ENCODE peak calls at places on chromosomes 13 and 19, in four cellular contexts. One of them, this sample, is unnamed.

GRCh38 chr19:2540646-2541454 is 64.9 kb downstream of the GADD45B start:
- DNase-seq in activated T-cell treated with anti-CD3 and anti-CD28 coated beads for 1 hour: no peak
- DNase-seq in C1 segment of cervical spinal cord: no peak
- DNase-seq in GM19239: no peak
- DNase-seq in this sample: no peak

GRCh38 chr13:24630851-24631341 is 49.3 kb upstream of the ATP12A start:
- DNase-seq in activated T-cell treated with anti-CD3 and anti-CD28 coated beads for 1 hour: no peak
- DNase-seq in C1 segment of cervical spinal cord: no peak
- DNase-seq in GM19239: no peak
- DNase-seq in this sample: no peak

GRCh38 chr13:32426191-32426980 is 1.5 kb downstream of the N4BP2L1 start:
- DNase-seq in GM19239: peak
- DNase-seq in activated T-cell treated with anti-CD3 and anti-CD28 coated beads for 1 hour: peak
- DNase-seq in C1 segment of cervical spinal cord: no peak
- DNase-seq in this sample: no peak

GRCh38 chr13:103030776-103031175 is 35.4 kb downstream of the SLC10A2 start:
- DNase-seq in GM19239: no peak
- DNase-seq in C1 segment of cervical spinal cord: no peak
- DNase-seq in activated T-cell treated with anti-CD3 and anti-CD28 coated beads for 1 hour: no peak
- DNase-seq in this sample: no peak

GRCh38 chr19:49767380-49767779 is 579 bp downstream of the AP2A1 start:
- DNase-seq in activated T-cell treated with anti-CD3 and anti-CD28 coated beads for 1 hour: no peak
- DNase-seq in C1 segment of cervical spinal cord: no peak
- DNase-seq in GM19239: no peak
- DNase-seq in this sample: no peak

GRCh38 chr19:18791315-18791678 is 192 bp upstream of the COMP start:
- DNase-seq in C1 segment of cervical spinal cord: no peak
- DNase-seq in GM19239: no peak
- DNase-seq in activated T-cell treated with anti-CD3 and anti-CD28 coated beads for 1 hour: no peak
- DNase-seq in this sample: no peak

GRCh38 chr13:110758195-110758594 is 44.7 kb downstream of the ING1 start:
- DNase-seq in C1 segment of cervical spinal cord: no peak
- DNase-seq in activated T-cell treated with anti-CD3 and anti-CD28 coated beads for 1 hour: no peak
- DNase-seq in GM19239: no peak
- DNase-seq in this sample: no peak

GRCh38 chr13:112766336-112766735 is 76.5 kb downstream of the ATP11A start:
- DNase-seq in activated T-cell treated with anti-CD3 and anti-CD28 coated beads for 1 hour: no peak
- DNase-seq in C1 segment of cervical spinal cord: no peak
- DNase-seq in GM19239: no peak
- DNase-seq in this sample: no peak

GRCh38 chr19:55353803-55354697 is 469 bp downstream of the COX6B2 start:
- DNase-seq in C1 segment of cervical spinal cord: no peak
- DNase-seq in activated T-cell treated with anti-CD3 and anti-CD28 coated beads for 1 hour: peak
- DNase-seq in GM19239: peak
- DNase-seq in this sample: peak

GRCh38 chr13:22793598-22794134 is 387.1 kb upstream of the SGCG start:
- DNase-seq in GM19239: no peak
- DNase-seq in activated T-cell treated with anti-CD3 and anti-CD28 coated beads for 1 hour: no peak
- DNase-seq in C1 segment of cervical spinal cord: no peak
- DNase-seq in this sample: no peak

GRCh38 chr19:2837430-2837829 is 3.8 kb upstream of the ZNF555 start:
- DNase-seq in C1 segment of cervical spinal cord: no peak
- DNase-seq in activated T-cell treated with anti-CD3 and anti-CD28 coated beads for 1 hour: no peak
- DNase-seq in GM19239: no peak
- DNase-seq in this sample: no peak

GRCh38 chr13:25864116-25864515 is 187.7 kb downstream of the SHISA2 start:
- DNase-seq in C1 segment of cervical spinal cord: no peak
- DNase-seq in GM19239: no peak
- DNase-seq in activated T-cell treated with anti-CD3 and anti-CD28 coated beads for 1 hour: no peak
- DNase-seq in this sample: no peak

GRCh38 chr13:44305845-44306244 is 67.8 kb upstream of the SERP2 start:
- DNase-seq in activated T-cell treated with anti-CD3 and anti-CD28 coated beads for 1 hour: no peak
- DNase-seq in GM19239: no peak
- DNase-seq in C1 segment of cervical spinal cord: no peak
- DNase-seq in this sample: no peak

GRCh38 chr13:34720618-34721017 is 221.5 kb upstream of the NBEA start:
- DNase-seq in activated T-cell treated with anti-CD3 and anti-CD28 coated beads for 1 hour: no peak
- DNase-seq in C1 segment of cervical spinal cord: no peak
- DNase-seq in GM19239: no peak
- DNase-seq in this sample: no peak

GRCh38 chr19:49677232-49677881 is at the start of gene PRMT1:
- DNase-seq in C1 segment of cervical spinal cord: no peak
- DNase-seq in activated T-cell treated with anti-CD3 and anti-CD28 coated beads for 1 hour: no peak
- DNase-seq in GM19239: no peak
- DNase-seq in this sample: no peak

GRCh38 chr13:95360464-95361097 is 59.3 kb upstream of the ABCC4 start:
- DNase-seq in GM19239: no peak
- DNase-seq in activated T-cell treated with anti-CD3 and anti-CD28 coated beads for 1 hour: no peak
- DNase-seq in C1 segment of cervical spinal cord: no peak
- DNase-seq in this sample: no peak

GRCh38 chr19:39780894-39781293 is 2.2 kb downstream of the LEUTX start:
- DNase-seq in C1 segment of cervical spinal cord: no peak
- DNase-seq in activated T-cell treated with anti-CD3 and anti-CD28 coated beads for 1 hour: no peak
- DNase-seq in GM19239: no peak
- DNase-seq in this sample: no peak

GRCh38 chr19:55693336-55693974 is 18.4 kb downstream of the EPN1 start:
- DNase-seq in C1 segment of cervical spinal cord: no peak
- DNase-seq in GM19239: no peak
- DNase-seq in activated T-cell treated with anti-CD3 and anti-CD28 coated beads for 1 hour: no peak
- DNase-seq in this sample: no peak

GRCh38 chr19:49987159-49987698 is 26.3 kb upstream of the SIGLEC11 start:
- DNase-seq in activated T-cell treated with anti-CD3 and anti-CD28 coated beads for 1 hour: peak
- DNase-seq in C1 segment of cervical spinal cord: no peak
- DNase-seq in GM19239: peak
- DNase-seq in this sample: peak

GRCh38 chr13:26011996-26012688 is 39.7 kb downstream of the SHISA2 start:
- DNase-seq in C1 segment of cervical spinal cord: no peak
- DNase-seq in GM19239: no peak
- DNase-seq in activated T-cell treated with anti-CD3 and anti-CD28 coated beads for 1 hour: peak
- DNase-seq in this sample: no peak